ENCODE peak calls at places on chromosomes 7 and 10, in eight cellular contexts. A is K562, T is ovary, E is mucosa of descending colon, I is foreskin fibroblast, S is MM.1S, W is osteocyte, U is dorsolateral prefrontal cortex. N is an unnamed sample.
A peak's percentile ranks its signal among the peaks of the same experiment; 100 is the strongest.

GRCh38 chr10:12849351-12850181 is 151.9 kb downstream of the CCDC3 start:
- DNase-seq in T (no peak), E (no peak), U (no peak), W (no peak), I (no peak), A (no peak), S (no peak), N (no peak)

GRCh38 chr7:106031271-106032029 is 68.4 kb downstream of the CDHR3 start:
- DNase-seq in U (no peak), I (peak; percentile 46), E (no peak), T (peak; percentile 62), A (no peak), W (no peak), S (no peak), N (no peak)

GRCh38 chr10:130025811-130026510 is 61.9 kb upstream of the EBF3 start:
- DNase-seq in E (no peak), I (no peak), S (no peak), U (no peak), T (no peak), W (no peak), A (no peak), N (no peak)

GRCh38 chr7:55483061-55483460 is 89.2 kb downstream of the VOPP1 start:
- DNase-seq in A (no peak), S (no peak), U (no peak), E (no peak), T (no peak), W (peak; percentile 44), I (no peak), N (no peak)

GRCh38 chr10:110423650-110424049 is 74.1 kb upstream of the DUSP5 start:
- DNase-seq in T (no peak), I (no peak), E (no peak), W (no peak), U (no peak), A (no peak), S (peak; percentile 58), N (no peak)

GRCh38 chr7:103343758-103344452 is 662 bp downstream of the DNAJC2 start:
- DNase-seq in U (no peak), W (no peak), T (peak; percentile 21), S (peak; percentile 31), E (no peak), A (no peak), I (peak; percentile 66), N (no peak)

GRCh38 chr7:138257459-138258193 is 181.4 kb downstream of the AKR1D1 start:
- DNase-seq in W (peak; percentile 15), S (no peak), T (peak; percentile 37), E (no peak), U (no peak), A (peak; percentile 82), I (no peak), N (no peak)

GRCh38 chr10:113854757-113855626 is 531 bp downstream of the NHLRC2 start:
- DNase-seq in E (peak; percentile 69), U (peak; percentile 75), T (peak; percentile 67), S (peak; percentile 32), W (peak; percentile 87), A (peak; percentile 65), I (peak; percentile 57), N (peak; percentile 69)

GRCh38 chr10:102416181-102417094 is 2.1 kb downstream of the PSD start:
- DNase-seq in W (no peak), U (no peak), T (no peak), I (no peak), S (no peak), A (no peak), E (no peak), N (no peak)

GRCh38 chr10:95605163-95605562 is 44.0 kb upstream of the SORBS1 start:
- DNase-seq in T (no peak), W (no peak), U (no peak), A (no peak), E (no peak), S (no peak), I (peak; percentile 15), N (no peak)

GRCh38 chr7:28853150-28853549 is 105.0 kb downstream of the TRIL start:
- DNase-seq in A (no peak), I (peak; percentile 54), E (no peak), S (no peak), U (no peak), W (no peak), T (no peak), N (no peak)

GRCh38 chr10:16832351-16833080 is 15.3 kb upstream of the RSU1 start:
- DNase-seq in A (no peak), S (no peak), U (no peak), T (no peak), E (peak; percentile 51), W (peak; percentile 86), I (peak; percentile 93), N (no peak)

GRCh38 chr10:131207584-131208532 is 103.7 kb downstream of the TCERG1L start:
- DNase-seq in U (peak; percentile 13), I (no peak), A (no peak), S (no peak), T (no peak), W (peak; percentile 78), E (no peak), N (peak; percentile 10)

GRCh38 chr10:78717200-78717599 is 351.6 kb upstream of the ZMIZ1 start:
- DNase-seq in I (peak; percentile 64), U (no peak), T (no peak), A (no peak), E (no peak), W (no peak), S (no peak), N (no peak)

GRCh38 chr10:79239275-79239779 is 107.9 kb upstream of the PPIF start:
- DNase-seq in I (peak; percentile 64), W (no peak), S (no peak), U (peak; percentile 73), T (peak; percentile 37), E (peak; percentile 45), A (peak; percentile 67), N (no peak)

GRCh38 chr7:95527033-95527775 is 41.5 kb downstream of the ASB4 start:
- DNase-seq in I (peak; percentile 73), E (no peak), T (peak; percentile 56), S (peak; percentile 59), U (peak; percentile 73), W (no peak), A (peak; percentile 78), N (no peak)

GRCh38 chr7:82015751-82016150 is 245.9 kb upstream of the HGF start:
- DNase-seq in I (peak; percentile 27), U (no peak), A (no peak), T (no peak), W (no peak), S (no peak), E (no peak), N (no peak)

GRCh38 chr10:29634764-29635625 is at the start of gene SVIL:
- DNase-seq in S (no peak), I (peak; percentile 95), T (peak; percentile 80), E (peak; percentile 63), W (no peak), A (no peak), U (no peak), N (no peak)
- TF ChIP-seq CTCF in S (no peak), I (no peak), T (no peak), E (no peak), W (no peak), A (no peak), U (no peak), N (no peak)

DNA sequence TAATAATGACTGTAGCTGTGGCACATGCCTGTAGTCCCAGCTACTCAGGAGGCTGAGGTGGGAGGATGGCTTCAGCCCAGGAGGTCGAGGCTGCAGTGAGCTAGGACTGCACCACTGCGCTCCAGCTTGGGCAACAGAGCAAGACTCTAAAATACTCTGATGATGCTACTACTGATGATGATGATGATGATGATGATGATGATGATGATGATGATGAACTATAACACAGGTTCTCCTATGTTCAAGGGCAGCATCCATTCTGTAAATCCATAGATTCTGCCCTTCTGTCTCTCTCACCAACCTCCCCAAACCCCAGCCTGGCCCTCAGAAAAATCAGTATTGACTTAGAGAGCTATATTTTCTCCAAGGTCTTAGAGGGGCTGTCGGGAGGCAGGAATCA is 22.8 kb upstream of the EN2 start:
- DNase-seq in W (no peak), I (no peak), U (no peak), T (no peak), E (no peak), S (no peak), A (no peak), N (no peak)
- TF ChIP-seq CTCF in W (no peak), I (no peak), U (no peak), T (no peak), E (no peak), S (no peak), A (no peak), N (no peak)

GRCh38 chr10:103504181-103504783 is 10.8 kb downstream of the NEURL1 start:
- DNase-seq in W (no peak), U (no peak), A (peak; percentile 55), S (peak; percentile 98), T (peak; percentile 68), I (peak; percentile 41), E (no peak), N (no peak)

GRCh38 chr10:103510046-103510685 is 16.7 kb downstream of the NEURL1 start:
- DNase-seq in T (no peak), A (no peak), E (no peak), U (no peak), S (no peak), I (no peak), W (no peak), N (no peak)

GRCh38 chr10:103506061-103506460 is 12.6 kb downstream of the NEURL1 start:
- DNase-seq in E (no peak), U (no peak), W (no peak), I (no peak), T (no peak), A (no peak), S (no peak), N (no peak)

GRCh38 chr10:103510791-103511757 is 17.6 kb downstream of the NEURL1 start:
- DNase-seq in T (no peak), E (no peak), U (peak; percentile 4), W (no peak), I (no peak), A (no peak), S (no peak), N (peak; percentile 13)

GRCh38 chr10:103507235-103508191 is 14.0 kb downstream of the NEURL1 start:
- DNase-seq in E (no peak), T (no peak), I (no peak), W (no peak), S (peak; percentile 77), A (no peak), U (no peak), N (peak; percentile 61)
- TF ChIP-seq CTCF in E (no peak), T (no peak), I (no peak), W (no peak), S (peak; percentile 41), A (peak; percentile 6), U (no peak), N (no peak)

GRCh38 chr7:84085147-84085546 is 109.4 kb downstream of the SEMA3A start:
- DNase-seq in U (no peak), E (no peak), I (peak; percentile 74), A (no peak), T (no peak), W (no peak), S (no peak), N (no peak)

GRCh38 chr7:84081973-84082522 is 112.5 kb downstream of the SEMA3A start:
- DNase-seq in W (no peak), I (no peak), E (no peak), T (no peak), A (no peak), U (no peak), S (no peak), N (no peak)

GRCh38 chr7:84078415-84078814 is 116.2 kb downstream of the SEMA3A start:
- DNase-seq in I (no peak), E (no peak), A (no peak), W (no peak), T (no peak), U (no peak), S (no peak), N (no peak)

GRCh38 chr7:84088669-84089278 is 105.8 kb downstream of the SEMA3A start:
- DNase-seq in S (no peak), E (no peak), A (no peak), I (no peak), U (no peak), W (no peak), T (no peak), N (no peak)

GRCh38 chr7:84083846-84084245 is 110.7 kb downstream of the SEMA3A start:
- DNase-seq in U (no peak), I (no peak), W (no peak), A (no peak), S (no peak), E (no peak), T (no peak), N (no peak)
- TF ChIP-seq CTCF in U (no peak), I (no peak), W (no peak), A (no peak), S (no peak), E (no peak), T (no peak), N (no peak)

N was measured in mesothelial cell of epicardium.